ENCODE peak calls at places on chromosome 20, in eight cellular contexts. One of them, this sample, is unnamed.

GRCh38 chr20:21505161-21505809 is 8.6 kb downstream of the NKX2-2 start:
- DNase-seq in CD4-positive, alpha-beta T cell: peak; percentile 82
- DNase-seq in CD8-positive, alpha-beta T cell: peak; percentile 77
- DNase-seq in H9: peak; percentile 81
- DNase-seq in CD8-positive, alpha-beta memory T cell: peak; percentile 71
- DNase-seq in PC-9: no peak
- DNase-seq in RWPE1: peak; percentile 85
- DNase-seq in heart right ventricle: peak; percentile 54
- DNase-seq in this sample: peak; percentile 76

GRCh38 chr20:63742381-63743024 is 2.9 kb downstream of the SLC2A4RG start:
- DNase-seq in CD4-positive, alpha-beta T cell: no peak
- DNase-seq in CD8-positive, alpha-beta T cell: no peak
- DNase-seq in H9: no peak
- DNase-seq in CD8-positive, alpha-beta memory T cell: no peak
- DNase-seq in PC-9: no peak
- DNase-seq in RWPE1: no peak
- DNase-seq in heart right ventricle: no peak
- DNase-seq in this sample: no peak

GRCh38 chr20:52340036-52340634 is 148.6 kb upstream of the ZFP64 start:
- DNase-seq in CD4-positive, alpha-beta T cell: no peak
- DNase-seq in CD8-positive, alpha-beta T cell: no peak
- DNase-seq in H9: no peak
- DNase-seq in CD8-positive, alpha-beta memory T cell: no peak
- DNase-seq in PC-9: peak; percentile 75
- DNase-seq in RWPE1: no peak
- DNase-seq in heart right ventricle: no peak
- DNase-seq in this sample: no peak

GRCh38 chr20:49889943-49890650 is 25.2 kb downstream of the SPATA2 start:
- DNase-seq in CD4-positive, alpha-beta T cell: no peak
- DNase-seq in CD8-positive, alpha-beta T cell: no peak
- DNase-seq in H9: no peak
- DNase-seq in CD8-positive, alpha-beta memory T cell: no peak
- DNase-seq in PC-9: no peak
- DNase-seq in RWPE1: peak; percentile 59
- DNase-seq in heart right ventricle: no peak
- DNase-seq in this sample: no peak

GRCh38 chr20:43726811-43727338 is at the start of gene GTSF1L:
- DNase-seq in CD4-positive, alpha-beta T cell: no peak
- DNase-seq in CD8-positive, alpha-beta T cell: no peak
- DNase-seq in H9: no peak
- DNase-seq in CD8-positive, alpha-beta memory T cell: no peak
- DNase-seq in PC-9: no peak
- DNase-seq in RWPE1: no peak
- DNase-seq in heart right ventricle: peak; percentile 15
- DNase-seq in this sample: no peak

GRCh38 chr20:45097485-45098095 is 3.3 kb downstream of the KCNS1 start:
- DNase-seq in CD4-positive, alpha-beta T cell: peak; percentile 29
- DNase-seq in CD8-positive, alpha-beta T cell: peak; percentile 13
- DNase-seq in H9: peak; percentile 50
- DNase-seq in CD8-positive, alpha-beta memory T cell: no peak
- DNase-seq in PC-9: no peak
- DNase-seq in RWPE1: peak; percentile 38
- DNase-seq in heart right ventricle: no peak
- DNase-seq in this sample: no peak

GRCh38 chr20:63941282-63942060 is 14.7 kb downstream of the UCKL1 start:
- DNase-seq in CD4-positive, alpha-beta T cell: peak; percentile 53
- DNase-seq in CD8-positive, alpha-beta T cell: peak; percentile 76
- DNase-seq in H9: peak; percentile 98
- DNase-seq in CD8-positive, alpha-beta memory T cell: peak; percentile 78
- DNase-seq in PC-9: no peak
- DNase-seq in RWPE1: peak; percentile 99
- DNase-seq in heart right ventricle: peak; percentile 58
- DNase-seq in this sample: no peak

GRCh38 chr20:44727039-44727438 is 11.9 kb downstream of the CCN5 start:
- DNase-seq in CD4-positive, alpha-beta T cell: no peak
- DNase-seq in CD8-positive, alpha-beta T cell: no peak
- DNase-seq in H9: no peak
- DNase-seq in CD8-positive, alpha-beta memory T cell: no peak
- DNase-seq in PC-9: no peak
- DNase-seq in RWPE1: no peak
- DNase-seq in heart right ventricle: no peak
- DNase-seq in this sample: no peak

GRCh38 chr20:13638162-13638495 is 603 bp downstream of the TASP1 start:
- DNase-seq in CD4-positive, alpha-beta T cell: no peak
- DNase-seq in CD8-positive, alpha-beta T cell: no peak
- DNase-seq in H9: no peak
- DNase-seq in CD8-positive, alpha-beta memory T cell: no peak
- DNase-seq in PC-9: peak; percentile 35
- DNase-seq in RWPE1: peak; percentile 48
- DNase-seq in heart right ventricle: no peak
- DNase-seq in this sample: no peak

GRCh38 chr20:50151034-50151743 is 2.3 kb downstream of the PEDS1 start:
- DNase-seq in CD4-positive, alpha-beta T cell: no peak
- DNase-seq in CD8-positive, alpha-beta T cell: no peak
- DNase-seq in H9: no peak
- DNase-seq in CD8-positive, alpha-beta memory T cell: no peak
- DNase-seq in PC-9: peak; percentile 87
- DNase-seq in RWPE1: peak; percentile 83
- DNase-seq in heart right ventricle: no peak
- DNase-seq in this sample: no peak

DNA sequence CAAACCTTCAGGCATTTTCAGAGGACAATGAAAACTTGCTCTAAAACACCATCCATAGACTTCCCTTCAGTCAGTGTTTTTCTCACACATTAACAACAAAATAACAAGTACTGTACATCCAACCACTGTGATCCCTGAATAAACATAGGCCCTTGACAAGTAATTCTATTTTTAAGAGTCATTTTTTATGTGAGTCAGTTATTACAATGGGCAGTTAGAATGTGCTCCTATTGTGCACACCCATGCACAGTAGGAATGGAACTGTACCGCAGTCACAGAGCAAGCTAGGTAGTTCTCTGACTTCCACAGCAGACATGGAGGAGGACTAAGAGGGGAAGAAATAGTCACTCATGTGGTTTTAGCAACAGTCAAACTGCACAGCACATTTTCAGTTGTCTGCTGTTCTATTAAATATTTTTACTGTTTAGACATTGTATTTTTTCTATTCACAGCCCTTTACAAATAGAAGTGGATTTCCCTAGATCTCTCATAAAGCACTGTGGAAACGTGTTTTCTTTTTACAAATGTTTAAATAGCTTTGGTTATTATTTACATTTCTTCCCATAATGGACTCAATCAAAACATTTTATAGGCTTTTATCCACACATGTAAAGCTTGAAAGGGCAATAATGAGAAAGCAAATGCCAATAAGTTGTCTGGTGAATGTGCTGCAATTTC is 100.4 kb downstream of the JAG1 start:
- DNase-seq in CD4-positive, alpha-beta T cell: no peak
- DNase-seq in CD8-positive, alpha-beta T cell: no peak
- DNase-seq in H9: no peak
- DNase-seq in CD8-positive, alpha-beta memory T cell: no peak
- DNase-seq in PC-9: no peak
- DNase-seq in RWPE1: no peak
- DNase-seq in heart right ventricle: no peak
- DNase-seq in this sample: no peak
- H3K27ac ChIP-seq in CD4-positive, alpha-beta T cell: no peak overlapping the region
- H3K27ac ChIP-seq in CD8-positive, alpha-beta T cell: no peak overlapping the region
- H3K27ac ChIP-seq in H9: no peak overlapping the region
- H3K27ac ChIP-seq in CD8-positive, alpha-beta memory T cell: no peak overlapping the region
- H3K27ac ChIP-seq in PC-9: no peak overlapping the region
- H3K27ac ChIP-seq in RWPE1: no peak overlapping the region
- H3K27ac ChIP-seq in heart right ventricle: no peak overlapping the region
- H3K27ac ChIP-seq in this sample: no peak overlapping the region

GRCh38 chr20:23920408-23920780 is 40.8 kb upstream of the CST5 start:
- DNase-seq in CD4-positive, alpha-beta T cell: no peak
- DNase-seq in CD8-positive, alpha-beta T cell: no peak
- DNase-seq in H9: no peak
- DNase-seq in CD8-positive, alpha-beta memory T cell: no peak
- DNase-seq in PC-9: no peak
- DNase-seq in RWPE1: no peak
- DNase-seq in heart right ventricle: no peak
- DNase-seq in this sample: no peak

GRCh38 chr20:23918101-23918862 is 38.7 kb upstream of the CST5 start:
- DNase-seq in CD4-positive, alpha-beta T cell: no peak
- DNase-seq in CD8-positive, alpha-beta T cell: no peak
- DNase-seq in H9: no peak
- DNase-seq in CD8-positive, alpha-beta memory T cell: no peak
- DNase-seq in PC-9: no peak
- DNase-seq in RWPE1: no peak
- DNase-seq in heart right ventricle: no peak
- DNase-seq in this sample: no peak

GRCh38 chr20:23920936-23921335 is 41.4 kb upstream of the CST5 start:
- DNase-seq in CD4-positive, alpha-beta T cell: no peak
- DNase-seq in CD8-positive, alpha-beta T cell: no peak
- DNase-seq in H9: peak; percentile 5
- DNase-seq in CD8-positive, alpha-beta memory T cell: no peak
- DNase-seq in PC-9: no peak
- DNase-seq in RWPE1: no peak
- DNase-seq in heart right ventricle: no peak
- DNase-seq in this sample: no peak

GRCh38 chr20:23917024-23917725 is 37.6 kb upstream of the CST5 start:
- DNase-seq in CD4-positive, alpha-beta T cell: no peak
- DNase-seq in CD8-positive, alpha-beta T cell: no peak
- DNase-seq in H9: no peak
- DNase-seq in CD8-positive, alpha-beta memory T cell: no peak
- DNase-seq in PC-9: no peak
- DNase-seq in RWPE1: no peak
- DNase-seq in heart right ventricle: no peak
- DNase-seq in this sample: no peak

DNA sequence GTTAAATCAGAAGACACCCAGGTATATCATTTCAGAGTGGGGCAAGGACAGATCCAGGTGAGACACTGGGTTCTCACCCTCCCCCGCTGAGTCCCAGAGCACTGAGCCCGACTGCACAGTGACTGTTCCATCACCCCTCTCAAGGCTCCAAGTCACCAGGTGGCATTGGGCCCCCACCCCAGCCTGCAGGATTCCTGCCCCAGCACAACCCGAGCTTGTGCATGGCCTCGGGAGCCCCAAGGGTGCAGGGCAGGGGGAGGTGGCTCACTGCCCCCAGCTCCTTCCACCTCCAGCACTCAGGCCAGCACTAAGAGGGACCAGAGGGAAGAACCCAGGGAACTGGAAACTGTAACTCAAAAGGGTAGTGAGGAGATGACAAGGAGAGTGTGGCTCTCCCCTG is 39.3 kb upstream of the CST5 start:
- DNase-seq in CD4-positive, alpha-beta T cell: no peak
- DNase-seq in CD8-positive, alpha-beta T cell: no peak
- DNase-seq in H9: no peak
- DNase-seq in CD8-positive, alpha-beta memory T cell: no peak
- DNase-seq in PC-9: no peak
- DNase-seq in RWPE1: no peak
- DNase-seq in heart right ventricle: no peak
- DNase-seq in this sample: no peak
- H3K27ac ChIP-seq in CD4-positive, alpha-beta T cell: no peak overlapping the region
- H3K27ac ChIP-seq in CD8-positive, alpha-beta T cell: no peak overlapping the region
- H3K27ac ChIP-seq in H9: no peak overlapping the region
- H3K27ac ChIP-seq in CD8-positive, alpha-beta memory T cell: no peak overlapping the region
- H3K27ac ChIP-seq in PC-9: no peak overlapping the region
- H3K27ac ChIP-seq in RWPE1: no peak overlapping the region
- H3K27ac ChIP-seq in heart right ventricle: no peak overlapping the region
- H3K27ac ChIP-seq in this sample: no peak overlapping the region

DNA sequence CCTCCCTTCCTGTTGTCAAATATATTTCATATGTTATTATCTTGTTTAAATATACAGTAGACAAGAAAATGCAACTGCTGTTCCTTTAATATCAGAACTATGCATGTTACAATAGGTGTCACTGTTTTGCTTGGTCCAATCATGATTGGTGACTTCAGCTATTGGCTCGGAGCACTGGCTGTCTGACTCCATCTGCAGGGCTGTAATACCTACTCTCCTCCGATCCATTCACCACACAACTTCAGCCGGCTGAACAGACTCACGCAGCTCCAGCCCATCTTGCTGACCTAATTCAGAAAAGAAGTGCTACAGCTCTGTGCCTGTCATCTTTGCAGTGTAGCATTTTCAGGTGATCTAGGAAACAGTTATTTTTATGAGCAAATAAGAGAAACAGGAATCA is at the start of gene BTBD3:
- DNase-seq in CD4-positive, alpha-beta T cell: no peak
- DNase-seq in CD8-positive, alpha-beta T cell: no peak
- DNase-seq in H9: no peak
- DNase-seq in CD8-positive, alpha-beta memory T cell: no peak
- DNase-seq in PC-9: no peak
- DNase-seq in RWPE1: no peak
- DNase-seq in heart right ventricle: peak; percentile 83
- DNase-seq in this sample: peak; percentile 61
- H3K27ac ChIP-seq in CD4-positive, alpha-beta T cell: no peak within 1 kb of the TSS
- H3K27ac ChIP-seq in CD8-positive, alpha-beta T cell: no peak within 1 kb of the TSS
- H3K27ac ChIP-seq in H9: no peak within 1 kb of the TSS
- H3K27ac ChIP-seq in CD8-positive, alpha-beta memory T cell: no peak within 1 kb of the TSS
- H3K27ac ChIP-seq in PC-9: no peak within 1 kb of the TSS
- H3K27ac ChIP-seq in RWPE1: no peak within 1 kb of the TSS
- H3K27ac ChIP-seq in heart right ventricle: peak within 1 kb of the TSS; percentile 78
- H3K27ac ChIP-seq in this sample: peak within 1 kb of the TSS; percentile 87

GRCh38 chr20:39117486-39117885 is 155.3 kb downstream of the DHX35 start:
- DNase-seq in CD4-positive, alpha-beta T cell: no peak
- DNase-seq in CD8-positive, alpha-beta T cell: no peak
- DNase-seq in H9: no peak
- DNase-seq in CD8-positive, alpha-beta memory T cell: no peak
- DNase-seq in PC-9: peak; percentile 64
- DNase-seq in RWPE1: peak; percentile 90
- DNase-seq in heart right ventricle: no peak
- DNase-seq in this sample: no peak

GRCh38 chr20:39110819-39111136 is 148.6 kb downstream of the DHX35 start:
- DNase-seq in CD4-positive, alpha-beta T cell: no peak
- DNase-seq in CD8-positive, alpha-beta T cell: no peak
- DNase-seq in H9: no peak
- DNase-seq in CD8-positive, alpha-beta memory T cell: no peak
- DNase-seq in PC-9: no peak
- DNase-seq in RWPE1: no peak
- DNase-seq in heart right ventricle: no peak
- DNase-seq in this sample: no peak

GRCh38 chr20:39112196-39112743 is 150.1 kb downstream of the DHX35 start:
- DNase-seq in CD4-positive, alpha-beta T cell: no peak
- DNase-seq in CD8-positive, alpha-beta T cell: no peak
- DNase-seq in H9: peak; percentile 84
- DNase-seq in CD8-positive, alpha-beta memory T cell: no peak
- DNase-seq in PC-9: no peak
- DNase-seq in RWPE1: peak; percentile 93
- DNase-seq in heart right ventricle: peak; percentile 40
- DNase-seq in this sample: no peak

GRCh38 chr20:39111359-39112195 is 149.4 kb downstream of the DHX35 start:
- DNase-seq in CD4-positive, alpha-beta T cell: no peak
- DNase-seq in CD8-positive, alpha-beta T cell: no peak
- DNase-seq in H9: no peak
- DNase-seq in CD8-positive, alpha-beta memory T cell: no peak
- DNase-seq in PC-9: no peak
- DNase-seq in RWPE1: no peak
- DNase-seq in heart right ventricle: no peak
- DNase-seq in this sample: no peak

DNA sequence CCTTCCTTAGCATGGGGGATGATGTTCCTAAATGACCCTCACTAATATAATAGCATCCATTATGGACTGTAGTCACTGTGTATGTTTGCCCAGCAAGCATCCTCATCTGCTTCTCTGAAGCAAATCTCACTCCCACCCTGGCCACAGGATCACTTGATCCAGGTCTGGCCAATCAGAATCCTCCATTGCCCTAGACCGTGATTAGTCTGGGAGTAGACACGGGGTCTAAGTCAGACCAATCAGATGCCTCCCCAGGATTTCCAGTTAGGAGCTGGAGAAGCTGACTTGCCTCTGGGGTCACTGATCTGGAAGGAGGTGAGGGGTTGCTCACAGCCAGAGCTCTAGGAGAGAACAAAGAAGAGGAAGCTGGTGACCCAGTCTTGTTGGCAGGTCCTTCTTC is 153.9 kb downstream of the DHX35 start:
- DNase-seq in CD4-positive, alpha-beta T cell: no peak
- DNase-seq in CD8-positive, alpha-beta T cell: no peak
- DNase-seq in H9: no peak
- DNase-seq in CD8-positive, alpha-beta memory T cell: no peak
- DNase-seq in PC-9: no peak
- DNase-seq in RWPE1: no peak
- DNase-seq in heart right ventricle: no peak
- DNase-seq in this sample: no peak
- H3K27ac ChIP-seq in CD4-positive, alpha-beta T cell: no peak overlapping the region
- H3K27ac ChIP-seq in CD8-positive, alpha-beta T cell: no peak overlapping the region
- H3K27ac ChIP-seq in H9: no peak overlapping the region
- H3K27ac ChIP-seq in CD8-positive, alpha-beta memory T cell: no peak overlapping the region
- H3K27ac ChIP-seq in PC-9: no peak overlapping the region
- H3K27ac ChIP-seq in RWPE1: no peak overlapping the region
- H3K27ac ChIP-seq in heart right ventricle: no peak overlapping the region
- H3K27ac ChIP-seq in this sample: no peak overlapping the region

This sample was measured in substantia nigra.